ENCODE peak calls at places on chromosomes 4 and X, in seven cellular contexts. One of them, this sample, is unnamed.

GRCh38 chr4:98745372-98745771 is 87.0 kb upstream of the TSPAN5 start:
- DNase-seq in EH: peak; percentile 34
- DNase-seq in head of caudate nucleus: no peak
- DNase-seq in stimulated activated CD8-positive, alpha-beta memory T cell treated with anti-CD3 and anti-CD28 coated beads, Interleukin-7, amount 100 ng/mL, for 48 hours: no peak
- DNase-seq in NCI-H2081: no peak
- DNase-seq in T-cell: no peak
- DNase-seq in stimulated activated naive CD4-positive, alpha-beta T cell: no peak
- DNase-seq in this sample: no peak

GRCh38 chr4:76745264-76745663 is 152.7 kb downstream of the SOWAHB start:
- DNase-seq in EH: peak; percentile 83
- DNase-seq in head of caudate nucleus: no peak
- DNase-seq in stimulated activated CD8-positive, alpha-beta memory T cell treated with anti-CD3 and anti-CD28 coated beads, Interleukin-7, amount 100 ng/mL, for 48 hours: no peak
- DNase-seq in NCI-H2081: no peak
- DNase-seq in T-cell: no peak
- DNase-seq in stimulated activated naive CD4-positive, alpha-beta T cell: no peak
- DNase-seq in this sample: no peak

GRCh38 chr4:175539498-175539897 is 272.6 kb downstream of the GPM6A start:
- DNase-seq in EH: no peak
- DNase-seq in head of caudate nucleus: no peak
- DNase-seq in stimulated activated CD8-positive, alpha-beta memory T cell treated with anti-CD3 and anti-CD28 coated beads, Interleukin-7, amount 100 ng/mL, for 48 hours: no peak
- DNase-seq in NCI-H2081: no peak
- DNase-seq in T-cell: no peak
- DNase-seq in stimulated activated naive CD4-positive, alpha-beta T cell: no peak
- DNase-seq in this sample: no peak

GRCh38 chr4:164536829-164537228 is 217.1 kb upstream of the SMIM31 start:
- DNase-seq in EH: peak; percentile 2
- DNase-seq in head of caudate nucleus: no peak
- DNase-seq in stimulated activated CD8-positive, alpha-beta memory T cell treated with anti-CD3 and anti-CD28 coated beads, Interleukin-7, amount 100 ng/mL, for 48 hours: no peak
- DNase-seq in NCI-H2081: no peak
- DNase-seq in T-cell: no peak
- DNase-seq in stimulated activated naive CD4-positive, alpha-beta T cell: no peak
- DNase-seq in this sample: peak; percentile 54

GRCh38 chr4:185997287-185997686 is 71.7 kb upstream of the TLR3 start:
- DNase-seq in EH: no peak
- DNase-seq in head of caudate nucleus: no peak
- DNase-seq in stimulated activated CD8-positive, alpha-beta memory T cell treated with anti-CD3 and anti-CD28 coated beads, Interleukin-7, amount 100 ng/mL, for 48 hours: no peak
- DNase-seq in NCI-H2081: no peak
- DNase-seq in T-cell: no peak
- DNase-seq in stimulated activated naive CD4-positive, alpha-beta T cell: no peak
- DNase-seq in this sample: no peak

GRCh38 chrX:112866175-112866574 is 25.5 kb upstream of the AMOT start:
- DNase-seq in EH: no peak
- DNase-seq in head of caudate nucleus: no peak
- DNase-seq in stimulated activated CD8-positive, alpha-beta memory T cell treated with anti-CD3 and anti-CD28 coated beads, Interleukin-7, amount 100 ng/mL, for 48 hours: no peak
- DNase-seq in NCI-H2081: no peak
- DNase-seq in T-cell: no peak
- DNase-seq in stimulated activated naive CD4-positive, alpha-beta T cell: no peak
- DNase-seq in this sample: no peak

GRCh38 chr4:169070895-169071218 is 60.8 kb upstream of the CBR4 start:
- DNase-seq in EH: no peak
- DNase-seq in head of caudate nucleus: no peak
- DNase-seq in stimulated activated CD8-positive, alpha-beta memory T cell treated with anti-CD3 and anti-CD28 coated beads, Interleukin-7, amount 100 ng/mL, for 48 hours: no peak
- DNase-seq in NCI-H2081: peak; percentile 54
- DNase-seq in T-cell: no peak
- DNase-seq in stimulated activated naive CD4-positive, alpha-beta T cell: no peak
- DNase-seq in this sample: peak; percentile 43

GRCh38 chr4:1200425-1201035 is 28.1 kb upstream of the SPON2 start:
- DNase-seq in EH: peak; percentile 93
- DNase-seq in head of caudate nucleus: peak; percentile 31
- DNase-seq in stimulated activated CD8-positive, alpha-beta memory T cell treated with anti-CD3 and anti-CD28 coated beads, Interleukin-7, amount 100 ng/mL, for 48 hours: no peak
- DNase-seq in NCI-H2081: no peak
- DNase-seq in T-cell: no peak
- DNase-seq in stimulated activated naive CD4-positive, alpha-beta T cell: no peak
- DNase-seq in this sample: no peak

GRCh38 chr4:138629669-138630068 is 385.9 kb upstream of the NOCT start:
- DNase-seq in EH: no peak
- DNase-seq in head of caudate nucleus: no peak
- DNase-seq in stimulated activated CD8-positive, alpha-beta memory T cell treated with anti-CD3 and anti-CD28 coated beads, Interleukin-7, amount 100 ng/mL, for 48 hours: no peak
- DNase-seq in NCI-H2081: no peak
- DNase-seq in T-cell: no peak
- DNase-seq in stimulated activated naive CD4-positive, alpha-beta T cell: no peak
- DNase-seq in this sample: no peak

GRCh38 chrX:34521563-34521962 is 135.5 kb downstream of the TMEM47 start:
- DNase-seq in EH: peak; percentile 15
- DNase-seq in head of caudate nucleus: no peak
- DNase-seq in stimulated activated CD8-positive, alpha-beta memory T cell treated with anti-CD3 and anti-CD28 coated beads, Interleukin-7, amount 100 ng/mL, for 48 hours: no peak
- DNase-seq in NCI-H2081: no peak
- DNase-seq in T-cell: no peak
- DNase-seq in stimulated activated naive CD4-positive, alpha-beta T cell: no peak
- DNase-seq in this sample: no peak

GRCh38 chr4:146095091-146095690 is 80.3 kb upstream of the LSM6 start:
- DNase-seq in EH: peak; percentile 61
- DNase-seq in head of caudate nucleus: no peak
- DNase-seq in stimulated activated CD8-positive, alpha-beta memory T cell treated with anti-CD3 and anti-CD28 coated beads, Interleukin-7, amount 100 ng/mL, for 48 hours: no peak
- DNase-seq in NCI-H2081: peak; percentile 37
- DNase-seq in T-cell: peak; percentile 8
- DNase-seq in stimulated activated naive CD4-positive, alpha-beta T cell: no peak
- DNase-seq in this sample: peak; percentile 31

GRCh38 chr4:57071340-57071739 is 38.8 kb downstream of the IGFBP7 start:
- DNase-seq in EH: peak; percentile 73
- DNase-seq in head of caudate nucleus: no peak
- DNase-seq in stimulated activated CD8-positive, alpha-beta memory T cell treated with anti-CD3 and anti-CD28 coated beads, Interleukin-7, amount 100 ng/mL, for 48 hours: no peak
- DNase-seq in NCI-H2081: no peak
- DNase-seq in T-cell: no peak
- DNase-seq in stimulated activated naive CD4-positive, alpha-beta T cell: no peak
- DNase-seq in this sample: no peak

GRCh38 chrX:103503163-103503852 is 16.0 kb downstream of the RAB40A start:
- DNase-seq in EH: peak; percentile 34
- DNase-seq in head of caudate nucleus: no peak
- DNase-seq in stimulated activated CD8-positive, alpha-beta memory T cell treated with anti-CD3 and anti-CD28 coated beads, Interleukin-7, amount 100 ng/mL, for 48 hours: no peak
- DNase-seq in NCI-H2081: no peak
- DNase-seq in T-cell: no peak
- DNase-seq in stimulated activated naive CD4-positive, alpha-beta T cell: no peak
- DNase-seq in this sample: no peak